ENCODE peak calls at places on chromosomes 1 and 21, in nine cellular contexts. Y is NCI-H1694; O is mucosa of gallbladder; A is colonic mucosa; P is activated naive CD4-positive, alpha-beta T cell; S is HS-27A; H is nephron progenitor cell; Z is LoVo; E is substantia nigra. K is an unnamed sample.
A peak's percentile ranks its signal among the peaks of the same experiment; 100 is the strongest.

GRCh38 chr1:11645670-11646265 is 8.5 kb downstream of the FBXO2 start:
- DNase-seq in E (peak; percentile 86), Z (peak; percentile 60), A (peak; percentile 84), Y (peak; percentile 65), P (peak; percentile 75), S (peak; percentile 42), O (peak; percentile 81), H (peak; percentile 92), K (peak; percentile 35)

GRCh38 chr1:28751315-28752056 is 14.7 kb downstream of the YTHDF2 start:
- DNase-seq in Y (no peak), Z (no peak), A (no peak), S (peak; percentile 29), P (no peak), H (no peak), E (no peak), O (no peak), K (peak; percentile 76)

GRCh38 chr1:21603177-21604138 is 65.7 kb downstream of the RAP1GAP start:
- DNase-seq in Z (no peak), A (no peak), Y (no peak), H (no peak), O (no peak), S (no peak), P (no peak), E (no peak), K (no peak)

GRCh38 chr1:181119076-181119989 is 30.8 kb downstream of the IER5 start:
- DNase-seq in Y (no peak), Z (peak; percentile 77), S (no peak), O (no peak), H (no peak), A (no peak), P (no peak), E (no peak), K (peak; percentile 82)

GRCh38 chr21:16046625-16047340 is 317.0 kb downstream of the USP25 start:
- DNase-seq in E (no peak), O (no peak), S (peak; percentile 34), P (no peak), A (no peak), Y (no peak), H (no peak), Z (peak; percentile 53), K (no peak)

GRCh38 chr1:51488372-51489050 is 30.6 kb downstream of the EPS15 start:
- DNase-seq in Y (no peak), E (no peak), O (no peak), S (no peak), Z (no peak), P (no peak), A (no peak), H (no peak), K (no peak)

GRCh38 chr1:198156111-198156744 is 570 bp upstream of the NEK7 start:
- DNase-seq in H (peak; percentile 67), P (peak; percentile 4), Y (peak; percentile 79), E (no peak), S (peak; percentile 74), O (peak; percentile 76), A (peak; percentile 80), Z (peak; percentile 76), K (peak; percentile 58)

GRCh38 chr1:195568389-195568788 is 1039.9 kb downstream of the KCNT2 start:
- DNase-seq in E (no peak), H (no peak), P (no peak), Y (no peak), S (no peak), O (no peak), Z (no peak), A (no peak), K (no peak)

GRCh38 chr21:32336711-32337110 is 38.1 kb downstream of the MRAP start:
- DNase-seq in H (no peak), Z (no peak), S (no peak), Y (peak; percentile 88), O (no peak), E (peak; percentile 46), P (no peak), A (no peak), K (no peak)

GRCh38 chr1:27862671-27863551 is 9.4 kb upstream of the THEMIS2 start:
- DNase-seq in Y (no peak), E (no peak), S (peak; percentile 61), Z (no peak), O (peak; percentile 63), H (no peak), A (peak; percentile 46), P (no peak), K (peak; percentile 77)

GRCh38 chr1:26168410-26169167 is at the start of gene C1orf232:
- DNase-seq in O (no peak), P (no peak), S (no peak), Y (no peak), H (peak; percentile 66), A (no peak), Z (no peak), E (no peak), K (no peak)

GRCh38 chr1:67041836-67042503 is 12.0 kb downstream of the SLC35D1 start:
- DNase-seq in E (no peak), Y (no peak), Z (no peak), O (no peak), S (no peak), H (no peak), P (no peak), A (no peak), K (no peak)

GRCh38 chr1:76635784-76636183 is 231.5 kb upstream of the ST6GALNAC5 start:
- DNase-seq in P (no peak), Z (no peak), H (no peak), O (no peak), E (no peak), A (no peak), Y (no peak), S (no peak), K (no peak)

GRCh38 chr1:119209943-119210342 is 69.5 kb upstream of the WARS2 start:
- DNase-seq in O (no peak), A (no peak), Y (no peak), P (no peak), S (no peak), H (no peak), Z (no peak), E (no peak), K (no peak)

GRCh38 chr1:74396942-74397341 is 115.5 kb downstream of the LRRC53 start:
- DNase-seq in E (no peak), Y (no peak), Z (no peak), O (no peak), P (no peak), H (peak; percentile 15), A (no peak), S (no peak), K (no peak)

GRCh38 chr1:230342019-230342418 is 84.1 kb downstream of the PGBD5 start:
- DNase-seq in H (no peak), P (no peak), A (no peak), E (no peak), S (no peak), O (no peak), Y (no peak), Z (no peak), K (no peak)

GRCh38 chr1:163240705-163241104 is 38.0 kb upstream of the RGS5 start:
- DNase-seq in S (no peak), P (no peak), Z (no peak), Y (no peak), E (no peak), H (no peak), O (no peak), A (no peak), K (no peak)

GRCh38 chr1:232990176-232990723 is 39.8 kb downstream of the NTPCR start:
- DNase-seq in Z (no peak), H (no peak), E (no peak), A (no peak), O (no peak), P (no peak), S (no peak), Y (no peak), K (no peak)

GRCh38 chr1:44326821-44327465 is 28.1 kb downstream of the ERI3 start:
- DNase-seq in A (no peak), H (no peak), O (no peak), S (no peak), P (no peak), Z (no peak), Y (no peak), E (no peak), K (no peak)

GRCh38 chr1:62782197-62782886 is 1.6 kb upstream of the ATG4C start:
- DNase-seq in P (no peak), O (no peak), S (no peak), Z (no peak), H (no peak), Y (no peak), E (no peak), A (no peak), K (no peak)

K was measured in SJSA1.